ENCODE peak calls at places on chromosomes 2 and 18, in nine cellular contexts. O, Q, B, Z, W, N, Y, U and X are unnamed samples.

GRCh38 chr2:167144179-167144898 is 256.1 kb downstream of the XIRP2 start:
- DNase-seq in O (no peak), Q (no peak), B (no peak), Z (no peak), W (no peak), N (no peak), Y (no peak), U (no peak), X (no peak)

GRCh38 chr2:136957044-136957443 is 191.7 kb downstream of the THSD7B start:
- DNase-seq in O (no peak), Q (no peak), B (no peak), Z (no peak), W (no peak), N (no peak), Y (no peak), U (no peak), X (no peak)

GRCh38 chr2:209238765-209239584 is 184.9 kb upstream of the MAP2 start:
- DNase-seq in O (no peak), Q (no peak), B (no peak), Z (no peak), W (no peak), N (no peak), Y (no peak), U (no peak), X (no peak)

GRCh38 chr2:18123577-18123976 is 245.1 kb downstream of the KCNS3 start:
- DNase-seq in O (no peak), Q (no peak), B (no peak), Z (no peak), W (no peak), N (no peak), Y (no peak), U (no peak), X (no peak)

GRCh38 chr2:143694335-143694734 is 565.1 kb downstream of the ARHGAP15 start:
- DNase-seq in O (no peak), Q (no peak), B (no peak), Z (no peak), W (no peak), N (no peak), Y (no peak), U (no peak), X (no peak)

GRCh38 chr2:27857417-27858172 is 32.6 kb downstream of the RBKS start:
- DNase-seq in O (peak; percentile 78), Q (no peak), B (no peak), Z (no peak), W (no peak), N (no peak), Y (no peak), U (no peak), X (no peak)

GRCh38 chr18:48838921-48839818 is 111.6 kb downstream of the SMAD7 start:
- DNase-seq in O (peak; percentile 78), Q (no peak), B (peak; percentile 33), Z (no peak), W (no peak), N (no peak), Y (no peak), U (no peak), X (no peak)

GRCh38 chr2:64952113-64952895 is 36.9 kb upstream of the SLC1A4 start:
- DNase-seq in O (no peak), Q (no peak), B (no peak), Z (no peak), W (no peak), N (no peak), Y (no peak), U (no peak), X (no peak)

GRCh38 chr2:96949701-96950350 is 36.6 kb downstream of the FAM178B start:
- DNase-seq in O (no peak), Q (no peak), B (no peak), Z (no peak), W (no peak), N (no peak), Y (no peak), U (no peak), X (no peak)

GRCh38 chr2:176398783-176399182 is 129.5 kb downstream of the MTX2 start:
- DNase-seq in O (peak; percentile 9), Q (no peak), B (no peak), Z (no peak), W (no peak), N (no peak), Y (no peak), U (no peak), X (no peak)

GRCh38 chr2:75466708-75467311 is 93.9 kb downstream of the EVA1A start:
- DNase-seq in O (no peak), Q (no peak), B (no peak), Z (no peak), W (no peak), N (no peak), Y (no peak), U (no peak), X (no peak)

GRCh38 chr2:119756837-119757236 is 2.9 kb upstream of the PTPN4 start:
- DNase-seq in O (peak; percentile 46), Q (peak; percentile 80), B (peak; percentile 86), Z (peak; percentile 11), W (no peak), N (peak; percentile 23), Y (peak; percentile 47), U (no peak), X (peak; percentile 81)

GRCh38 chr2:27249077-27249890 is 13.6 kb downstream of the SLC30A3 start:
- DNase-seq in O (no peak), Q (no peak), B (no peak), Z (no peak), W (no peak), N (no peak), Y (no peak), U (no peak), X (no peak)

GRCh38 chr2:26838121-26838906 is 9.6 kb upstream of the DPYSL5 start:
- DNase-seq in O (peak; percentile 44), Q (no peak), B (no peak), Z (no peak), W (no peak), N (no peak), Y (no peak), U (no peak), X (no peak)

GRCh38 chr2:152548111-152548875 is 169.0 kb downstream of the PRPF40A start:
- DNase-seq in O (no peak), Q (no peak), B (no peak), Z (no peak), W (no peak), N (no peak), Y (no peak), U (no peak), X (no peak)

GRCh38 chr2:9263388-9263787 is 56.8 kb downstream of the ASAP2 start:
- DNase-seq in O (no peak), Q (no peak), B (no peak), Z (no peak), W (no peak), N (no peak), Y (peak; percentile 44), U (no peak), X (no peak)

GRCh38 chr18:56402872-56403516 is 235.4 kb downstream of the TXNL1 start:
- DNase-seq in O (peak; percentile 71), Q (no peak), B (no peak), Z (no peak), W (no peak), N (no peak), Y (no peak), U (no peak), X (peak; percentile 66)

GRCh38 chr2:21379140-21379539 is 255.4 kb downstream of the TDRD15 start:
- DNase-seq in O (no peak), Q (no peak), B (no peak), Z (no peak), W (no peak), N (no peak), Y (no peak), U (no peak), X (no peak)

GRCh38 chr18:59547691-59548182 is 149.5 kb downstream of the CCBE1 start:
- DNase-seq in O (no peak), Q (peak; percentile 54), B (no peak), Z (no peak), W (no peak), N (no peak), Y (no peak), U (peak; percentile 7), X (no peak)